ENCODE peak calls at places on chromosome 7, in nine cellular contexts. Y, P, B, U, E, S, O, Q and T are unnamed samples.
A peak's percentile ranks its signal among the peaks of the same experiment; 100 is the strongest.

GRCh38 chr7:5625938-5626337 is 155.5 kb downstream of the RNF216 start:
- DNase-seq in Y (no peak), P (no peak), B (no peak), U (peak; percentile 80), E (no peak), S (peak; percentile 90), O (no peak), Q (no peak), T (no peak)

GRCh38 chr7:124349443-124349842 is 316.6 kb upstream of the TMEM229A start:
- DNase-seq in Y (no peak), P (no peak), B (no peak), U (no peak), E (no peak), S (no peak), O (no peak), Q (no peak), T (no peak)

GRCh38 chr7:70568674-70569334 is 563.1 kb upstream of the GALNT17 start:
- DNase-seq in Y (no peak), P (no peak), B (no peak), U (no peak), E (no peak), S (peak; percentile 26), O (no peak), Q (peak; percentile 49), T (no peak)

GRCh38 chr7:36131499-36131898 is 21.6 kb upstream of the EEPD1 start:
- DNase-seq in Y (no peak), P (no peak), B (no peak), U (no peak), E (no peak), S (no peak), O (no peak), Q (no peak), T (no peak)

GRCh38 chr7:94301024-94301588 is 93.6 kb upstream of the COL1A2 start:
- DNase-seq in Y (peak; percentile 91), P (no peak), B (no peak), U (peak; percentile 95), E (peak; percentile 68), S (peak; percentile 97), O (no peak), Q (no peak), T (no peak)

GRCh38 chr7:25384820-25385560 is 156.7 kb upstream of the NPVF start:
- DNase-seq in Y (no peak), P (no peak), B (peak; percentile 19), U (no peak), E (no peak), S (no peak), O (no peak), Q (peak; percentile 60), T (no peak)

GRCh38 chr7:140674899-140675701 is 2.4 kb downstream of the ADCK2 start:
- DNase-seq in Y (peak; percentile 68), P (no peak), B (no peak), U (peak; percentile 30), E (no peak), S (peak; percentile 25), O (no peak), Q (no peak), T (no peak)

GRCh38 chr7:84196007-84196551 is 1.5 kb upstream of the SEMA3A start:
- DNase-seq in Y (no peak), P (no peak), B (no peak), U (no peak), E (no peak), S (peak; percentile 78), O (no peak), Q (no peak), T (no peak)